ENCODE peak calls at places on chromosome X, in seven cellular contexts. One of them, this sample, is unnamed.

GRCh38 chrX:130051176-130051845 is 59.0 kb downstream of the ELF4 start:
- DNase-seq in GM20000: no peak
- DNase-seq in fibroblast of the aortic adventitia: no peak
- DNase-seq in tibial artery: no peak
- DNase-seq in right atrium auricular region: no peak
- DNase-seq in GM12865: no peak
- DNase-seq in foreskin keratinocyte: no peak
- DNase-seq in this sample: no peak

GRCh38 chrX:150543230-150544155 is 24.9 kb upstream of the MTM1 start:
- DNase-seq in right atrium auricular region: no peak
- DNase-seq in tibial artery: no peak
- DNase-seq in foreskin keratinocyte: no peak
- DNase-seq in GM12865: peak
- DNase-seq in fibroblast of the aortic adventitia: no peak
- DNase-seq in GM20000: peak
- DNase-seq in this sample: no peak

GRCh38 chrX:68842781-68843581 is 14.2 kb downstream of the EFNB1 start:
- DNase-seq in GM12865: no peak
- DNase-seq in right atrium auricular region: no peak
- DNase-seq in tibial artery: no peak
- DNase-seq in GM20000: no peak
- DNase-seq in fibroblast of the aortic adventitia: no peak
- DNase-seq in foreskin keratinocyte: no peak
- DNase-seq in this sample: no peak

GRCh38 chrX:85569691-85570090 is 190.2 kb upstream of the POF1B start:
- DNase-seq in foreskin keratinocyte: no peak
- DNase-seq in tibial artery: no peak
- DNase-seq in GM20000: no peak
- DNase-seq in GM12865: no peak
- DNase-seq in right atrium auricular region: no peak
- DNase-seq in fibroblast of the aortic adventitia: no peak
- DNase-seq in this sample: no peak

GRCh38 chrX:12441376-12442128 is 303.3 kb downstream of the FRMPD4 start:
- DNase-seq in GM20000: no peak
- DNase-seq in foreskin keratinocyte: peak
- DNase-seq in right atrium auricular region: no peak
- DNase-seq in fibroblast of the aortic adventitia: peak
- DNase-seq in tibial artery: no peak
- DNase-seq in GM12865: no peak
- DNase-seq in this sample: no peak

GRCh38 chrX:1106478-1107210 is 105.8 kb downstream of the CRLF2 start:
- DNase-seq in fibroblast of the aortic adventitia: no peak
- DNase-seq in right atrium auricular region: no peak
- DNase-seq in GM12865: no peak
- DNase-seq in GM20000: no peak
- DNase-seq in foreskin keratinocyte: no peak
- DNase-seq in tibial artery: no peak
- DNase-seq in this sample: no peak

GRCh38 chrX:152733261-152733975 is at the start of the genes CSAG1 and MAGEA12:
- DNase-seq in fibroblast of the aortic adventitia: no peak
- DNase-seq in tibial artery: no peak
- DNase-seq in GM12865: no peak
- DNase-seq in right atrium auricular region: no peak
- DNase-seq in foreskin keratinocyte: no peak
- DNase-seq in GM20000: no peak
- DNase-seq in this sample: no peak

GRCh38 chrX:68504237-68504636 is 5.4 kb downstream of the YIPF6 start:
- DNase-seq in foreskin keratinocyte: no peak
- DNase-seq in tibial artery: no peak
- DNase-seq in right atrium auricular region: no peak
- DNase-seq in GM20000: no peak
- DNase-seq in fibroblast of the aortic adventitia: peak
- DNase-seq in GM12865: peak
- DNase-seq in this sample: no peak

GRCh38 chrX:30781711-30782444 is 107.2 kb downstream of the TAB3 start:
- DNase-seq in fibroblast of the aortic adventitia: no peak
- DNase-seq in GM12865: no peak
- DNase-seq in tibial artery: no peak
- DNase-seq in foreskin keratinocyte: peak
- DNase-seq in right atrium auricular region: no peak
- DNase-seq in GM20000: no peak
- DNase-seq in this sample: no peak

GRCh38 chrX:22533898-22534297 is 261.2 kb downstream of the CBLL2 start:
- DNase-seq in tibial artery: no peak
- DNase-seq in GM20000: no peak
- DNase-seq in foreskin keratinocyte: no peak
- DNase-seq in right atrium auricular region: no peak
- DNase-seq in fibroblast of the aortic adventitia: no peak
- DNase-seq in GM12865: peak
- DNase-seq in this sample: no peak

GRCh38 chrX:129833153-129834004 is 10.3 kb downstream of the ZDHHC9 start:
- DNase-seq in GM20000: no peak
- DNase-seq in right atrium auricular region: no peak
- DNase-seq in foreskin keratinocyte: no peak
- DNase-seq in fibroblast of the aortic adventitia: peak
- DNase-seq in tibial artery: no peak
- DNase-seq in GM12865: no peak
- DNase-seq in this sample: no peak

GRCh38 chrX:32408389-32408788 is 803.0 kb downstream of the DMD start:
- DNase-seq in tibial artery: no peak
- DNase-seq in GM12865: peak
- DNase-seq in GM20000: peak
- DNase-seq in foreskin keratinocyte: no peak
- DNase-seq in fibroblast of the aortic adventitia: no peak
- DNase-seq in right atrium auricular region: no peak
- DNase-seq in this sample: no peak
- TF ChIP-seq CTCF in tibial artery: no peak
- TF ChIP-seq CTCF in GM12865: no peak
- TF ChIP-seq CTCF in GM20000: no peak
- TF ChIP-seq CTCF in foreskin keratinocyte: peak
- TF ChIP-seq CTCF in fibroblast of the aortic adventitia: no peak
- TF ChIP-seq CTCF in right atrium auricular region: no peak
- TF ChIP-seq CTCF in this sample: no peak

GRCh38 chrX:103610282-103610681 is 2.5 kb downstream of the TCEAL3 start:
- DNase-seq in fibroblast of the aortic adventitia: no peak
- DNase-seq in right atrium auricular region: no peak
- DNase-seq in GM12865: no peak
- DNase-seq in GM20000: no peak
- DNase-seq in foreskin keratinocyte: no peak
- DNase-seq in tibial artery: no peak
- DNase-seq in this sample: no peak
- TF ChIP-seq CTCF in fibroblast of the aortic adventitia: no peak
- TF ChIP-seq CTCF in right atrium auricular region: no peak
- TF ChIP-seq CTCF in GM12865: no peak
- TF ChIP-seq CTCF in GM20000: no peak
- TF ChIP-seq CTCF in foreskin keratinocyte: no peak
- TF ChIP-seq CTCF in tibial artery: no peak
- TF ChIP-seq CTCF in this sample: no peak

GRCh38 chrX:40158036-40158706 is 60.4 kb upstream of the BCOR start:
- DNase-seq in GM20000: peak
- DNase-seq in right atrium auricular region: no peak
- DNase-seq in foreskin keratinocyte: no peak
- DNase-seq in GM12865: no peak
- DNase-seq in fibroblast of the aortic adventitia: no peak
- DNase-seq in tibial artery: no peak
- DNase-seq in this sample: peak
- TF ChIP-seq CTCF in GM20000: peak
- TF ChIP-seq CTCF in right atrium auricular region: peak
- TF ChIP-seq CTCF in foreskin keratinocyte: peak
- TF ChIP-seq CTCF in GM12865: peak
- TF ChIP-seq CTCF in fibroblast of the aortic adventitia: peak
- TF ChIP-seq CTCF in tibial artery: peak
- TF ChIP-seq CTCF in this sample: no peak

GRCh38 chrX:64570204-64570603 is 175.0 kb upstream of the MTMR8 start:
- DNase-seq in right atrium auricular region: no peak
- DNase-seq in GM12865: no peak
- DNase-seq in fibroblast of the aortic adventitia: no peak
- DNase-seq in GM20000: no peak
- DNase-seq in tibial artery: no peak
- DNase-seq in foreskin keratinocyte: no peak
- DNase-seq in this sample: no peak
- TF ChIP-seq CTCF in right atrium auricular region: no peak
- TF ChIP-seq CTCF in GM12865: no peak
- TF ChIP-seq CTCF in fibroblast of the aortic adventitia: peak
- TF ChIP-seq CTCF in GM20000: no peak
- TF ChIP-seq CTCF in tibial artery: no peak
- TF ChIP-seq CTCF in foreskin keratinocyte: peak
- TF ChIP-seq CTCF in this sample: no peak